ENCODE peak calls at places on chromosomes 5 and 9, in four cellular contexts. One of them, this sample, is unnamed.

GRCh38 chr5:17966636-17967402 is 332.6 kb downstream of the TAF11L14 start:
- DNase-seq in neuronal stem cell: no peak
- DNase-seq in psoas muscle: no peak
- DNase-seq in sigmoid colon: no peak
- DNase-seq in this sample: peak; percentile 44

GRCh38 chr9:89917861-89918260 is 313.0 kb downstream of the GADD45G start:
- DNase-seq in neuronal stem cell: no peak
- DNase-seq in psoas muscle: no peak
- DNase-seq in sigmoid colon: no peak
- DNase-seq in this sample: no peak

GRCh38 chr9:20594521-20594920 is 27.8 kb downstream of the MLLT3 start:
- DNase-seq in neuronal stem cell: no peak
- DNase-seq in psoas muscle: no peak
- DNase-seq in sigmoid colon: no peak
- DNase-seq in this sample: no peak

GRCh38 chr5:93381057-93381456 is 200.0 kb downstream of the NR2F1-AS1 start:
- DNase-seq in neuronal stem cell: no peak
- DNase-seq in psoas muscle: no peak
- DNase-seq in sigmoid colon: no peak
- DNase-seq in this sample: no peak

GRCh38 chr9:131237311-131237710 is 39.0 kb downstream of the FAM78A start:
- DNase-seq in neuronal stem cell: no peak
- DNase-seq in psoas muscle: no peak
- DNase-seq in sigmoid colon: peak; percentile 37
- DNase-seq in this sample: no peak

GRCh38 chr5:16095612-16096011 is 84.0 kb downstream of the MARCHF11 start:
- DNase-seq in neuronal stem cell: no peak
- DNase-seq in psoas muscle: no peak
- DNase-seq in sigmoid colon: no peak
- DNase-seq in this sample: no peak

GRCh38 chr9:33437898-33438297 is 9.5 kb downstream of the AQP3 start:
- DNase-seq in neuronal stem cell: no peak
- DNase-seq in psoas muscle: no peak
- DNase-seq in sigmoid colon: no peak
- DNase-seq in this sample: no peak

GRCh38 chr5:117486879-117487391 is 912.3 kb upstream of the SEMA6A start:
- DNase-seq in neuronal stem cell: no peak
- DNase-seq in psoas muscle: no peak
- DNase-seq in sigmoid colon: no peak
- DNase-seq in this sample: no peak

GRCh38 chr5:177124486-177124991 is 9.0 kb upstream of the NSD1 start:
- DNase-seq in neuronal stem cell: no peak
- DNase-seq in psoas muscle: no peak
- DNase-seq in sigmoid colon: no peak
- DNase-seq in this sample: no peak

GRCh38 chr9:133090187-133090586 is 28.4 kb downstream of the CEL start:
- DNase-seq in neuronal stem cell: no peak
- DNase-seq in psoas muscle: no peak
- DNase-seq in sigmoid colon: no peak
- DNase-seq in this sample: no peak

GRCh38 chr9:104093162-104093561 is 947 bp upstream of the SMC2 start:
- DNase-seq in neuronal stem cell: no peak
- DNase-seq in psoas muscle: no peak
- DNase-seq in sigmoid colon: no peak
- DNase-seq in this sample: no peak

GRCh38 chr9:138037140-138037539 is 159.6 kb downstream of the CACNA1B start:
- DNase-seq in neuronal stem cell: no peak
- DNase-seq in psoas muscle: no peak
- DNase-seq in sigmoid colon: peak; percentile 42
- DNase-seq in this sample: no peak

GRCh38 chr9:71769175-71770165 is 1.2 kb upstream of the CEMIP2 start:
- DNase-seq in neuronal stem cell: no peak
- DNase-seq in psoas muscle: peak; percentile 86
- DNase-seq in sigmoid colon: peak; percentile 91
- DNase-seq in this sample: peak; percentile 98

GRCh38 chr5:72817076-72817476 is 615 bp downstream of the TNPO1 start:
- DNase-seq in neuronal stem cell: no peak
- DNase-seq in psoas muscle: peak; percentile 49
- DNase-seq in sigmoid colon: peak; percentile 81
- DNase-seq in this sample: peak; percentile 80

GRCh38 chr5:122757268-122757667 is 17.6 kb upstream of the SNX2 start:
- DNase-seq in neuronal stem cell: no peak
- DNase-seq in psoas muscle: no peak
- DNase-seq in sigmoid colon: no peak
- DNase-seq in this sample: no peak

GRCh38 chr5:167952278-167952990 is 339.0 kb upstream of the WWC1 start:
- DNase-seq in neuronal stem cell: no peak
- DNase-seq in psoas muscle: no peak
- DNase-seq in sigmoid colon: no peak
- DNase-seq in this sample: no peak

GRCh38 chr9:94692601-94693000 is 33.9 kb upstream of the AOPEP start:
- DNase-seq in neuronal stem cell: no peak
- DNase-seq in psoas muscle: no peak
- DNase-seq in sigmoid colon: no peak
- DNase-seq in this sample: peak; percentile 85

GRCh38 chr9:80503692-80504400 is 932.1 kb downstream of the TLE4 start:
- DNase-seq in neuronal stem cell: no peak
- DNase-seq in psoas muscle: no peak
- DNase-seq in sigmoid colon: no peak
- DNase-seq in this sample: no peak

GRCh38 chr5:102450313-102450990 is 48.3 kb downstream of the SLCO6A1 start:
- DNase-seq in neuronal stem cell: no peak
- DNase-seq in psoas muscle: no peak
- DNase-seq in sigmoid colon: peak; percentile 51
- DNase-seq in this sample: no peak

GRCh38 chr9:12666813-12667212 is 26.4 kb upstream of the TYRP1 start:
- DNase-seq in neuronal stem cell: no peak
- DNase-seq in psoas muscle: no peak
- DNase-seq in sigmoid colon: no peak
- DNase-seq in this sample: no peak

GRCh38 chr9:124443625-124444024 is 6.6 kb upstream of the ADGRD2 start:
- DNase-seq in neuronal stem cell: no peak
- DNase-seq in psoas muscle: no peak
- DNase-seq in sigmoid colon: peak; percentile 9
- DNase-seq in this sample: no peak

GRCh38 chr9:9389904-9390303 is 1222.9 kb downstream of the PTPRD start:
- DNase-seq in neuronal stem cell: no peak
- DNase-seq in psoas muscle: no peak
- DNase-seq in sigmoid colon: no peak
- DNase-seq in this sample: no peak

GRCh38 chr5:28808967-28809810 is 1770.8 kb upstream of the CDH9 start:
- DNase-seq in neuronal stem cell: no peak
- DNase-seq in psoas muscle: no peak
- DNase-seq in sigmoid colon: no peak
- DNase-seq in this sample: no peak

GRCh38 chr5:86463339-86463738 is 154.4 kb upstream of the COX7C start:
- DNase-seq in neuronal stem cell: no peak
- DNase-seq in psoas muscle: no peak
- DNase-seq in sigmoid colon: no peak
- DNase-seq in this sample: no peak

GRCh38 chr5:72648511-72648910 is 141.3 kb upstream of the ZNF366 start:
- DNase-seq in neuronal stem cell: no peak
- DNase-seq in psoas muscle: peak; percentile 17
- DNase-seq in sigmoid colon: peak; percentile 82
- DNase-seq in this sample: no peak

GRCh38 chr9:95773061-95773433 is 102.4 kb upstream of the ERCC6L2 start:
- DNase-seq in neuronal stem cell: no peak
- DNase-seq in psoas muscle: no peak
- DNase-seq in sigmoid colon: no peak
- DNase-seq in this sample: no peak

GRCh38 chr5:61055434-61056006 is 106.7 kb downstream of the SMIM15 start:
- DNase-seq in neuronal stem cell: peak; percentile 42
- DNase-seq in psoas muscle: no peak
- DNase-seq in sigmoid colon: no peak
- DNase-seq in this sample: no peak

GRCh38 chr5:165138261-165138660 is 1632.8 kb downstream of the MAT2B start:
- DNase-seq in neuronal stem cell: peak; percentile 30
- DNase-seq in psoas muscle: no peak
- DNase-seq in sigmoid colon: no peak
- DNase-seq in this sample: no peak
- H3K27ac ChIP-seq in neuronal stem cell: peak overlapping the region; percentile 5
- H3K27ac ChIP-seq in psoas muscle: no peak overlapping the region
- H3K27ac ChIP-seq in sigmoid colon: no peak overlapping the region
- H3K27ac ChIP-seq in this sample: no peak overlapping the region

DNA sequence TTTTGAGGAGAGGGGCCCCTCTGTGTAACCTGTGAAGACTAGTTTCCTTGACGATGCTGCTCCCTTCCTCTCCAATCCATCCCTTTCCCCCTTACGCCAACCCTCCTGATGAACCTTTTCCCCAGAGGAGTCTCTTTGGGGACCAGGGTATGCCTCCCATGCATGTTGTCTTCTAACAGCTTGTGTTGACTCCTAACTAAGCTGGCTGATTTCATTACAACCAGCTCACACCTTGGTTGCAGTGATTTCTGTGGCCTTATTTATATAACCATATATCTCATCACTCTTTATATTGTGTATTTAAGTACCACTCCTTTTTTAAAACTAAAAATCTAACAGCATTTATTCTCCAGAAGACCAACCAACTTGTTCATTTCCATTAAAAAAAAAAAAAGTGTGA is 42.5 kb downstream of the SFXN1 start:
- DNase-seq in neuronal stem cell: no peak
- DNase-seq in psoas muscle: no peak
- DNase-seq in sigmoid colon: no peak
- DNase-seq in this sample: no peak
- H3K27ac ChIP-seq in neuronal stem cell: no peak overlapping the region
- H3K27ac ChIP-seq in psoas muscle: no peak overlapping the region
- H3K27ac ChIP-seq in sigmoid colon: no peak overlapping the region
- H3K27ac ChIP-seq in this sample: no peak overlapping the region

GRCh38 chr9:136493567-136493971 is 10.7 kb upstream of the SEC16A start:
- DNase-seq in neuronal stem cell: no peak
- DNase-seq in psoas muscle: no peak
- DNase-seq in sigmoid colon: no peak
- DNase-seq in this sample: peak; percentile 14

GRCh38 chr9:136494531-136495215 is 11.8 kb upstream of the SEC16A start:
- DNase-seq in neuronal stem cell: no peak
- DNase-seq in psoas muscle: no peak
- DNase-seq in sigmoid colon: no peak
- DNase-seq in this sample: no peak

GRCh38 chr9:136492978-136493522 is 10.2 kb upstream of the SEC16A start:
- DNase-seq in neuronal stem cell: no peak
- DNase-seq in psoas muscle: no peak
- DNase-seq in sigmoid colon: no peak
- DNase-seq in this sample: peak; percentile 21

GRCh38 chr9:136495401-136495800 is 12.6 kb upstream of the SEC16A start:
- DNase-seq in neuronal stem cell: no peak
- DNase-seq in psoas muscle: no peak
- DNase-seq in sigmoid colon: no peak
- DNase-seq in this sample: no peak

GRCh38 chr9:136494012-136494411 is 11.2 kb upstream of the SEC16A start:
- DNase-seq in neuronal stem cell: no peak
- DNase-seq in psoas muscle: no peak
- DNase-seq in sigmoid colon: no peak
- DNase-seq in this sample: peak; percentile 17
- H3K27ac ChIP-seq in neuronal stem cell: peak overlapping the region; percentile 64
- H3K27ac ChIP-seq in psoas muscle: no peak overlapping the region
- H3K27ac ChIP-seq in sigmoid colon: peak overlapping the region; percentile 54
- H3K27ac ChIP-seq in this sample: no peak overlapping the region

GRCh38 chr5:142445266-142445665 is 120.4 kb upstream of the SPRY4 start:
- DNase-seq in neuronal stem cell: no peak
- DNase-seq in psoas muscle: no peak
- DNase-seq in sigmoid colon: no peak
- DNase-seq in this sample: no peak

GRCh38 chr5:142446131-142446959 is 121.5 kb upstream of the SPRY4 start:
- DNase-seq in neuronal stem cell: no peak
- DNase-seq in psoas muscle: no peak
- DNase-seq in sigmoid colon: no peak
- DNase-seq in this sample: no peak

GRCh38 chr5:142447887-142448286 is 123.1 kb upstream of the SPRY4 start:
- DNase-seq in neuronal stem cell: no peak
- DNase-seq in psoas muscle: no peak
- DNase-seq in sigmoid colon: no peak
- DNase-seq in this sample: no peak

GRCh38 chr5:142450419-142450818 is 125.6 kb upstream of the SPRY4 start:
- DNase-seq in neuronal stem cell: no peak
- DNase-seq in psoas muscle: no peak
- DNase-seq in sigmoid colon: no peak
- DNase-seq in this sample: no peak

GRCh38 chr5:142446960-142447279 is 122.1 kb upstream of the SPRY4 start:
- DNase-seq in neuronal stem cell: no peak
- DNase-seq in psoas muscle: no peak
- DNase-seq in sigmoid colon: no peak
- DNase-seq in this sample: no peak
- H3K27ac ChIP-seq in neuronal stem cell: no peak overlapping the region
- H3K27ac ChIP-seq in psoas muscle: no peak overlapping the region
- H3K27ac ChIP-seq in sigmoid colon: no peak overlapping the region
- H3K27ac ChIP-seq in this sample: no peak overlapping the region

DNA sequence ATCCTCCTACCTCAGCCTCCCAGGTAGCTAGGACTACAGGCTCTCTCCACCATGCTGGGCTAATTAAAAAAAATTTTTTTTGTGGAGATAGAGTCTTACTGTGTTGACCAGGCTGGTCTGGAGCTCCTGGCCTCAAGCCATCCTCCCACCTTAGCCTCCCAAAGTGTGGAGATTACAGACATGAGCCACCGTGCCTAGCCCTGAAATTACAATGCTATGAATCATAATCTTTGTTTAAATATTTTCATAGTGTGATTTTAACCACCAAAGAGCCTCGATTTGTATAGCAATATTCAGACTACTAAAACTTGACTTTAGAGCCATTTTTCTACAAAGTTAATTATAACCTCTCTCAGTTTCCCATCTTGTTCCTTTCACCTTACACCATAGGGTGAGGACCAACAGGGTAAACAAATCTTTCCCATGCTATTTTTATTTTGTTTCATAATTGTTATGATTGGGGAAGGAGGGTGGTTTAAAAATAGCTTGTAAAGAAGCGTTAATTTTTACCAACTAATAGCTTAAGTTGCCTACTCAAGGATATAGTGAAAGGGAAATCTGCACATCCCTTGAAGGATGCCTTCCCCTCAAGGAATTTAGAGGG is 32.7 kb downstream of the UBE2D2 start:
- DNase-seq in neuronal stem cell: no peak
- DNase-seq in psoas muscle: no peak
- DNase-seq in sigmoid colon: no peak
- DNase-seq in this sample: no peak
- H3K27ac ChIP-seq in neuronal stem cell: no peak overlapping the region
- H3K27ac ChIP-seq in psoas muscle: peak overlapping the region; percentile 37
- H3K27ac ChIP-seq in sigmoid colon: no peak overlapping the region
- H3K27ac ChIP-seq in this sample: no peak overlapping the region

This sample was measured in right lobe of liver.